ENCODE peak calls at places on chromosomes 11 and 22, in seven cellular contexts. M is 8988T, S is esophagus squamous epithelium, F is HEK293T, V is NCI-H2029, Z is AG08396, N is A172. R is an unnamed sample.

GRCh38 chr22:20552450-20552894 is 45.1 kb downstream of the MED15 start:
- DNase-seq in M (no peak), S (no peak), F (no peak), V (no peak), Z (no peak), N (no peak), R (no peak)

GRCh38 chr11:89498845-89499448 is 7.8 kb upstream of the NOX4 start:
- DNase-seq in M (no peak), S (no peak), F (peak), V (no peak), Z (no peak), N (no peak), R (peak)

GRCh38 chr11:10221342-10221741 is 72.7 kb downstream of the SBF2 start:
- DNase-seq in M (no peak), S (no peak), F (no peak), V (no peak), Z (no peak), N (no peak), R (no peak)

GRCh38 chr11:20131744-20132666 is 28.3 kb downstream of the DBX1 start:
- DNase-seq in M (no peak), S (no peak), F (peak), V (peak), Z (peak), N (peak), R (no peak)

GRCh38 chr11:131038597-131038996 is 122.3 kb upstream of the SNX19 start:
- DNase-seq in M (no peak), S (no peak), F (peak), V (no peak), Z (no peak), N (peak), R (peak)

GRCh38 chr11:121687961-121688566 is 235.3 kb upstream of the SORL1-AS1 start:
- DNase-seq in M (no peak), S (no peak), F (peak), V (peak), Z (peak), N (peak), R (no peak)

GRCh38 chr11:66470015-66470414 is 3.3 kb downstream of the PELI3 start:
- DNase-seq in M (peak), S (no peak), F (no peak), V (no peak), Z (no peak), N (no peak), R (no peak)

GRCh38 chr11:64035581-64035980 is at the start of gene FLRT1:
- DNase-seq in M (no peak), S (no peak), F (peak), V (no peak), Z (no peak), N (no peak), R (peak)

GRCh38 chr11:133834399-133835257 is 10.7 kb downstream of the SPATA19 start:
- DNase-seq in M (no peak), S (no peak), F (no peak), V (no peak), Z (no peak), N (no peak), R (no peak)

GRCh38 chr11:75522645-75523044 is 3.1 kb downstream of the GDPD5 start:
- DNase-seq in M (no peak), S (no peak), F (no peak), V (no peak), Z (no peak), N (no peak), R (no peak)

GRCh38 chr22:40540265-40540664 is 96.3 kb downstream of the MRTFA start:
- DNase-seq in M (no peak), S (no peak), F (no peak), V (no peak), Z (no peak), N (no peak), R (no peak)

GRCh38 chr11:91947215-91947614 is 277.4 kb upstream of the FAT3 start:
- DNase-seq in M (no peak), S (no peak), F (no peak), V (peak), Z (peak), N (peak), R (peak)

GRCh38 chr11:68841718-68842426 is at the start of gene CPT1A:
- DNase-seq in M (peak), S (no peak), F (peak), V (peak), Z (peak), N (peak), R (peak)

GRCh38 chr11:68008381-68009337 is 1.5 kb upstream of the ALDH3B1 start:
- DNase-seq in M (no peak), S (no peak), F (no peak), V (peak), Z (no peak), N (no peak), R (no peak)

GRCh38 chr11:9143726-9144125 is 52.3 kb upstream of the SCUBE2 start:
- DNase-seq in M (no peak), S (no peak), F (no peak), V (no peak), Z (no peak), N (no peak), R (no peak)

GRCh38 chr11:66539526-66539925 is 6.3 kb downstream of the ZDHHC24 start:
- DNase-seq in M (no peak), S (no peak), F (no peak), V (no peak), Z (no peak), N (no peak), R (no peak)

GRCh38 chr11:77101043-77101537 is 1.6 kb upstream of the OMP start:
- DNase-seq in M (peak), S (no peak), F (peak), V (no peak), Z (peak), N (peak), R (peak)

GRCh38 chr11:35662061-35662648 is 420 bp upstream of the TRIM44 start:
- DNase-seq in M (no peak), S (no peak), F (no peak), V (peak), Z (no peak), N (no peak), R (peak)

GRCh38 chr22:16960220-16960883 is 47.7 kb downstream of the GAB4 start:
- DNase-seq in M (no peak), S (no peak), F (peak), V (no peak), Z (peak), N (no peak), R (no peak)

GRCh38 chr22:45639747-45640102 is 31.9 kb upstream of the ATXN10 start:
- DNase-seq in M (no peak), S (no peak), F (no peak), V (no peak), Z (no peak), N (no peak), R (no peak)

GRCh38 chr22:50739279-50739691 is 1.3 kb downstream of the ACR start:
- DNase-seq in M (no peak), S (no peak), F (no peak), V (no peak), Z (no peak), N (no peak), R (no peak)

GRCh38 chr11:13958596-13958995 is 3.9 kb upstream of the SPON1 start:
- DNase-seq in M (no peak), S (no peak), F (no peak), V (no peak), Z (no peak), N (no peak), R (no peak)

GRCh38 chr11:86669424-86669823 is 3.0 kb downstream of the ME3 start:
- DNase-seq in M (no peak), S (no peak), F (no peak), V (no peak), Z (no peak), N (no peak), R (peak)

GRCh38 chr22:17906978-17907730 is 117.2 kb downstream of the MICAL3 start:
- DNase-seq in M (no peak), S (no peak), F (no peak), V (no peak), Z (no peak), N (no peak), R (peak)

GRCh38 chr22:26967282-26967681 is 309.9 kb downstream of the MIAT start:
- DNase-seq in M (no peak), S (no peak), F (no peak), V (no peak), Z (no peak), N (no peak), R (no peak)

GRCh38 chr22:39292561-39293074 is 26.8 kb downstream of the RPL3 start:
- DNase-seq in M (peak), S (peak), F (peak), V (peak), Z (peak), N (peak), R (no peak)

GRCh38 chr22:39910875-39911601 is 10.2 kb downstream of the GRAP2 start:
- DNase-seq in M (no peak), S (no peak), F (no peak), V (no peak), Z (no peak), N (no peak), R (no peak)

GRCh38 chr11:61484541-61484940 is 24.0 kb upstream of the LRRC10B start:
- DNase-seq in M (no peak), S (no peak), F (no peak), V (no peak), Z (no peak), N (no peak), R (no peak)

GRCh38 chr22:29503811-29504372 is 23.9 kb downstream of the NEFH start:
- DNase-seq in M (no peak), S (no peak), F (no peak), V (no peak), Z (peak), N (peak), R (peak)

GRCh38 chr11:18720811-18721575 is 5.0 kb downstream of the IGSF22 start:
- DNase-seq in M (peak), S (no peak), F (peak), V (peak), Z (peak), N (no peak), R (peak)

GRCh38 chr11:44515085-44515484 is 50.4 kb upstream of the CD82 start:
- DNase-seq in M (no peak), S (no peak), F (no peak), V (no peak), Z (no peak), N (no peak), R (no peak)

GRCh38 chr11:134854391-134854991 is 442.4 kb upstream of the B3GAT1 start:
- DNase-seq in M (no peak), S (no peak), F (no peak), V (no peak), Z (no peak), N (no peak), R (peak)

GRCh38 chr11:128522943-128523518 is 64.3 kb downstream of the ETS1 start:
- DNase-seq in M (no peak), S (no peak), F (no peak), V (no peak), Z (no peak), N (no peak), R (no peak)